ENCODE peak calls at places on chromosomes 4 and X, in six cellular contexts. X is activated CD8-positive, alpha-beta T cell treated with anti-CD3 and anti-CD28 coated beads, Interleukin-2, amount 10 ng/mL, durations not matched to agents 7 days and 5 days; T is occipital lobe; H is HFFc6; N is retina; L is neural crest cell. Y is an unnamed sample.

GRCh38 chrX:48516987-48517386 is 4.6 kb upstream of the EBP start:
- DNase-seq in N (no peak), L (no peak), X (no peak), H (no peak), T (no peak), Y (no peak)

GRCh38 chr4:15920723-15921591 is 17.6 kb downstream of the FGFBP1 start:
- DNase-seq in L (no peak), N (no peak), X (no peak), T (peak; percentile 22), H (peak; percentile 98), Y (peak; percentile 96)

GRCh38 chr4:48343035-48343434 is 1.7 kb downstream of the SLAIN2 start:
- DNase-seq in L (no peak), N (no peak), H (no peak), T (no peak), X (no peak), Y (no peak)

GRCh38 chr4:117560329-117560728 is 474.0 kb upstream of the NDST3 start:
- DNase-seq in H (no peak), N (no peak), T (no peak), L (no peak), X (no peak), Y (peak; percentile 0)

GRCh38 chr4:108889696-108890475 is 127.0 kb upstream of the ETNPPL start:
- DNase-seq in N (no peak), L (no peak), H (no peak), T (no peak), X (no peak), Y (no peak)

GRCh38 chrX:16658284-16658683 is 8.3 kb downstream of the S100G start:
- DNase-seq in T (no peak), H (no peak), N (no peak), X (no peak), L (no peak), Y (peak; percentile 62)

GRCh38 chrX:135931644-135932487 is 38.4 kb downstream of the SAGE1 start:
- DNase-seq in N (peak; percentile 48), H (no peak), X (peak; percentile 41), T (peak; percentile 0), L (peak; percentile 52), Y (peak; percentile 18)

GRCh38 chr4:168857009-168857408 is 153.0 kb downstream of the CBR4 start:
- DNase-seq in L (no peak), T (no peak), H (no peak), N (no peak), X (no peak), Y (no peak)

GRCh38 chr4:140049924-140050681 is 103.9 kb downstream of the MAML3 start:
- DNase-seq in L (peak; percentile 26), H (no peak), T (no peak), N (peak; percentile 72), X (no peak), Y (peak; percentile 13)

Y was measured in EL.